ENCODE peak calls at places on chromosomes 4 and X, in eight cellular contexts. V, P, O, Z, B, K, S and L are unnamed samples. For H3K4me1, the result is how much of the 10 kb centered on the place peaks cover.

GRCh38 chr4:6372649-6373525 is 99.5 kb downstream of the PPP2R2C start:
- DNase-seq in V (no peak), P (no peak), O (no peak), Z (no peak), B (no peak), K (no peak), S (no peak), L (peak)

GRCh38 chr4:106851686-106852085 is 184.4 kb downstream of the DKK2 start:
- DNase-seq in V (no peak), P (no peak), O (no peak), Z (no peak), B (no peak), K (no peak), S (no peak), L (no peak)

GRCh38 chr4:102324725-102325124 is 20.6 kb downstream of the SLC39A8 start:
- DNase-seq in V (no peak), P (no peak), O (no peak), Z (no peak), B (no peak), K (no peak), S (no peak), L (no peak)

GRCh38 chr4:175470141-175470540 is 341.9 kb downstream of the GPM6A start:
- DNase-seq in V (no peak), P (no peak), O (no peak), Z (no peak), B (no peak), K (no peak), S (no peak), L (no peak)

GRCh38 chr4:154720618-154721267 is 23.1 kb upstream of the LRAT start:
- DNase-seq in V (no peak), P (no peak), O (no peak), Z (no peak), B (no peak), K (no peak), S (no peak), L (no peak)

GRCh38 chrX:18938710-18939109 is 45.2 kb downstream of the PHKA2 start:
- DNase-seq in V (no peak), P (no peak), O (no peak), Z (no peak), B (no peak), K (no peak), S (no peak), L (no peak)

GRCh38 chr4:65050786-65051185 is 619.5 kb downstream of the EPHA5 start:
- DNase-seq in V (no peak), P (no peak), O (no peak), Z (no peak), B (no peak), K (no peak), S (no peak), L (no peak)

GRCh38 chr4:57110635-57111546 is 706 bp upstream of the IGFBP7 start:
- DNase-seq in V (no peak), P (peak), O (peak), Z (peak), B (peak), K (peak), S (peak), L (peak)

GRCh38 chrX:57121162-57121741 is at the start of gene SPIN2B:
- DNase-seq in V (peak), P (peak), O (peak), Z (peak), B (peak), K (peak), S (peak), L (peak)

GRCh38 chr4:80221161-80221560 is 23.9 kb downstream of the PRDM8 start:
- DNase-seq in V (no peak), P (no peak), O (no peak), Z (no peak), B (no peak), K (no peak), S (no peak), L (no peak)

GRCh38 chrX:115582035-115582870 is 21.3 kb downstream of the PLS3 start:
- DNase-seq in V (no peak), P (no peak), O (no peak), Z (no peak), B (no peak), K (no peak), S (no peak), L (no peak)

GRCh38 chr4:129362685-129363274 is 266.8 kb downstream of the C4orf33 start:
- DNase-seq in V (peak), P (peak), O (peak), Z (peak), B (peak), K (no peak), S (peak), L (peak)

GRCh38 chrX:39162322-39162721 is 361.1 kb downstream of the MID1IP1 start:
- DNase-seq in V (peak), P (peak), O (peak), Z (no peak), B (peak), K (peak), S (peak), L (peak)

GRCh38 chr4:94285666-94286065 is 57.0 kb downstream of the HPGDS start:
- DNase-seq in V (no peak), P (no peak), O (no peak), Z (no peak), B (no peak), K (no peak), S (no peak), L (no peak)

GRCh38 chr4:142614621-142615323 is 231.3 kb downstream of the INPP4B start:
- DNase-seq in V (no peak), P (no peak), O (no peak), Z (no peak), B (no peak), K (no peak), S (no peak), L (no peak)

GRCh38 chr4:20253799-20254409 is 2.2 kb downstream of the SLIT2 start:
- DNase-seq in V (peak), P (peak), O (no peak), Z (peak), B (no peak), K (peak), S (peak), L (peak)

GRCh38 chrX:56994375-56995270 is 718 bp downstream of the SPIN3 start:
- DNase-seq in V (peak), P (peak), O (no peak), Z (peak), B (no peak), K (no peak), S (peak), L (no peak)

GRCh38 chr4:113435893-113436292 is 325.6 kb downstream of the CAMK2D start:
- DNase-seq in V (no peak), P (peak), O (peak), Z (peak), B (no peak), K (no peak), S (peak), L (peak)

GRCh38 chrX:134171661-134172587 is 65.1 kb upstream of the CCDC160 start:
- DNase-seq in V (peak), P (peak), O (no peak), Z (peak), B (peak), K (peak), S (peak), L (peak)

GRCh38 chr4:4613641-4614286 is 71.9 kb upstream of the STX18 start:
- DNase-seq in V (no peak), P (no peak), O (no peak), Z (no peak), B (no peak), K (no peak), S (no peak), L (no peak)

GRCh38 chrX:8721536-8721935 is 10.4 kb downstream of the ANOS1 start:
- DNase-seq in V (no peak), P (no peak), O (no peak), Z (no peak), B (no peak), K (no peak), S (no peak), L (no peak)

GRCh38 chr4:154911097-154911496 is 130.0 kb downstream of the RBM46 start:
- DNase-seq in V (no peak), P (no peak), O (no peak), Z (no peak), B (no peak), K (no peak), S (no peak), L (peak)

GRCh38 chr4:151674804-151675290 is 86.0 kb downstream of the GATB start:
- DNase-seq in V (no peak), P (no peak), O (peak), Z (no peak), B (no peak), K (peak), S (peak), L (peak)

GRCh38 chr4:123606946-123607542 is 210.4 kb downstream of the SPRY1 start:
- DNase-seq in V (no peak), P (no peak), O (no peak), Z (no peak), B (no peak), K (no peak), S (no peak), L (no peak)

GRCh38 chrX:72100051-72100755 is 31.5 kb downstream of the RTL5 start:
- DNase-seq in V (no peak), P (no peak), O (no peak), Z (no peak), B (no peak), K (no peak), S (no peak), L (no peak)

GRCh38 chrX:72097081-72097480 is 34.6 kb downstream of the RTL5 start:
- DNase-seq in V (no peak), P (no peak), O (no peak), Z (no peak), B (no peak), K (no peak), S (no peak), L (no peak)

GRCh38 chrX:72094894-72095293 is 36.8 kb downstream of the RTL5 start:
- DNase-seq in V (no peak), P (peak), O (no peak), Z (peak), B (peak), K (no peak), S (peak), L (peak)

GRCh38 chrX:72100824-72101351 is 30.8 kb downstream of the RTL5 start:
- DNase-seq in V (no peak), P (no peak), O (no peak), Z (no peak), B (peak), K (peak), S (no peak), L (no peak)

DNA sequence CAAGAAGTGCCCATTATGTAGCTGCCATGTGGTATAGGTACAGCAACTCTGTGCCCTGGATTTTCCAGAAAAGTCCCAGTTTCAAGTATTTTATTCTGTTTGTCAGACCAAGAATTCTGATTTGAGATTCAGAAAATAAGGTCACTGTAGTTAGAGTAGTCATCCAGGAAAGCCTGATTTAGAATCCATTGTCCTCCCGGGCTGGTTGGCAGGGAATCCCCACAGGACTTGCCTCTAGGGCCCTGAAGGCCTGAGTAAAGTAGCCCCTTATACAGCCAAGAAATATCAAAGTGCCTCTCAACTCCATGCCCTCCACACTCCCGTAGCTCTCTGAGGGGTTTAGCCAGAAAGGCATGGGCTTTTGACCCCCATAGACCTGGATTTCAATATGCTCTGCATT is 36.3 kb downstream of the RTL5 start:
- DNase-seq in V (no peak), P (no peak), O (no peak), Z (no peak), B (no peak), K (no peak), S (no peak), L (no peak)
- H3K4me3 ChIP-seq in V (no peak), P (no peak), O (no peak), Z (no peak), B (no peak), K (no peak), S (no peak), L (no peak)

GRCh38 chr4:101114936-101115372 is 232.4 kb downstream of the PPP3CA start:
- DNase-seq in V (no peak), P (no peak), O (no peak), Z (no peak), B (no peak), K (no peak), S (no peak), L (peak)

GRCh38 chr4:101119141-101119540 is 228.2 kb downstream of the PPP3CA start:
- DNase-seq in V (no peak), P (no peak), O (no peak), Z (no peak), B (no peak), K (no peak), S (no peak), L (no peak)

GRCh38 chr4:101118641-101119040 is 228.7 kb downstream of the PPP3CA start:
- DNase-seq in V (no peak), P (no peak), O (no peak), Z (no peak), B (no peak), K (no peak), S (no peak), L (no peak)

DNA sequence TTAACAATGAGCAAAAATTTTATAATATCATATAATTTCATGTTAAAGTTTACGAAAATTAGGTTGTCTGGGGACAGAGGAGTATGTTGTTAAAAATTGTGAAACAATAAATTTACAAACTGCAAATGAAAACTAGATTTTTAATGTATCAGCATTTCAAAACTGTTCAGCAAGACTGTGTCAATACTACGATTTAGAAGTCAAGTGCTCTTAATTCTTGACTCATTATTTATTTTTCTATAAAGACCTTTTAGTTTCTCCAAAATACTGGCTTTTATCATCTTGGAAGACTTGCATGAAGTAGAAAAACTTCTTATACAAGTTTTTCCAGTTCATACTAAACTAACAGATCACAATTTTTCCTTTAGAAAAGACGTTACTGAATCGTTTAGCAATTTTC is 231.5 kb downstream of the PPP3CA start:
- DNase-seq in V (no peak), P (no peak), O (no peak), Z (no peak), B (no peak), K (no peak), S (no peak), L (no peak)
- H3K4me1 ChIP-seq in V (under half), P (under half), O (under half), Z (under half), B (under half), K (under half), S (under half), L (under half)

GRCh38 chr4:105520819-105521790 is 31.3 kb upstream of the ARHGEF38 start:
- DNase-seq in V (no peak), P (no peak), O (peak), Z (peak), B (no peak), K (no peak), S (no peak), L (peak)
- H3K4me3 ChIP-seq in V (no peak), P (no peak), O (no peak), Z (no peak), B (no peak), K (no peak), S (no peak), L (no peak)

GRCh38 chrX:136192839-136193414 is 45.6 kb downstream of the FHL1 start:
- DNase-seq in V (no peak), P (no peak), O (no peak), Z (no peak), B (no peak), K (no peak), S (no peak), L (no peak)
- H3K4me1 ChIP-seq in V (under half), P (under half), O (under half), Z (under half), B (under half), K (under half), S (under half), L (under half)

DNA sequence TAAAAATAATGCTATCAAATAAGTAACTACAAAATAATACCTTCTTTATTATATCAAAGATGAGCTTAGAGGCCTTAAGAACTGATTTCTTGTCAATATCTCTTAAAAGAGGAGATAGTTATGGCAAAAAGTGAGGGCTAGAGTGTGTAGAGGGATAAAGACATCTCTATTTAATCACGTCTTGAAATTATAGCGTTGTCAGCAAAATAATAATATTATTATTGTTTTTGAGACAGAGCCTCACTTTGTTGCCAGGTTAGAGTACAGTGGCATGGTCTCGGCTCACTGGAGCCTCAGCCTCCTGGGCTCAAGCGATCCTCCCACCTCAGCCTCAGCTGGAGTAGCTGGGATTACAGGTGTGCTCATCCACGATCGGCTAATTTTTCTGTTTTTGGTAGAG is 18.3 kb downstream of the SUPT20HL1 start:
- DNase-seq in V (no peak), P (no peak), O (no peak), Z (no peak), B (no peak), K (no peak), S (no peak), L (no peak)
- H3K4me3 ChIP-seq in V (no peak), P (no peak), O (no peak), Z (no peak), B (no peak), K (no peak), S (no peak), L (no peak)

GRCh38 chr4:76571274-76571673 is 136.2 kb downstream of the SHROOM3 start:
- DNase-seq in V (no peak), P (no peak), O (no peak), Z (no peak), B (no peak), K (no peak), S (no peak), L (no peak)

GRCh38 chr4:76569695-76570094 is 134.7 kb downstream of the SHROOM3 start:
- DNase-seq in V (no peak), P (no peak), O (no peak), Z (no peak), B (no peak), K (no peak), S (no peak), L (no peak)

GRCh38 chr4:76569225-76569624 is 134.2 kb downstream of the SHROOM3 start:
- DNase-seq in V (no peak), P (no peak), O (no peak), Z (no peak), B (no peak), K (no peak), S (no peak), L (no peak)

GRCh38 chr4:76572224-76572623 is 137.2 kb downstream of the SHROOM3 start:
- DNase-seq in V (no peak), P (no peak), O (no peak), Z (no peak), B (no peak), K (no peak), S (no peak), L (no peak)

DNA sequence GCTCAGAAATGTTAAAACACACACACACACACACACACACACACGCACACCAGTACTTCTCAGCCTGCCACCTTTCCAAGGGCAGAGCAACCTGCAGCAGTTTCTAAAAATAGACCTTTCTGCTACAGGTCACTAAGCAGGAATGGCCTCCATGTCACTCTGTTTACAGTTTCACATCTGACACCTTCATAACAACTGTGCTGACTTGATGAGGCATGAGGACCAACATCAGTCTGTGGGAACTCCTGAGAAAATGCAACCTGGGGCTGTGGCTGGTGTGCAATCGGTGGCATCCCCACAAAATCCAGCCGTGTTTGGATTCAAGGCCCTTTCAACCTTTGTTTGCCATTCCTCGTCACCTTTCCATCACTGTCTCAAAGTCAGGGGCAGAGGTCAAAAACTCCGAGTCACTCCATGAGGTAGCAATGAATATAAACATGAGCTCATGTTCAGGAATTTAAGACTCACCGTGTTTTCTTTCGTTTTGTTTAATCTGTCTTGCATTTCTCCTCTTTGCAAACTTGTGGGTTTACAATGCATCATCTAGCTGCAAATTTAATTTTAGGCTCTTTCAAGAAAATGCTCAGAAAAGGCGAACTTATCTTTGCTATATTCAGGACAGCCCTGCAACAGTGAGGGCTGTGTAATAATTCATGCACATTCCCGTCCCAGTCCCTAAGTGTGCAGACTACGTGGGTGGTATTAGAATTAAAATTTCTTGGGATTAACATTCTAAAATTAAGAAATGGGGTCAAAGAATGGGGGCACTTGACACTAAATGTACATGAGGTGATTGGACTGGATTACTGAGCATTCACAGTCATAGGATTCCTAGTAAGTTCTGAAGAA is 135.3 kb downstream of the SHROOM3 start:
- DNase-seq in V (no peak), P (no peak), O (no peak), Z (no peak), B (no peak), K (no peak), S (no peak), L (no peak)
- H3K4me1 ChIP-seq in V (under half), P (under half), O (under half), Z (under half), B (under half), K (under half), S (under half), L (under half)

GRCh38 chr4:99947608-99948007 is 1.2 kb upstream of the DNAJB14 start:
- DNase-seq in V (no peak), P (no peak), O (no peak), Z (no peak), B (no peak), K (no peak), S (no peak), L (no peak)

GRCh38 chr4:99949999-99950912 is at the start of gene H2AZ1:
- DNase-seq in V (peak), P (peak), O (peak), Z (peak), B (peak), K (peak), S (peak), L (peak)

GRCh38 chr4:99947190-99947578 is 766 bp upstream of the DNAJB14 start:
- DNase-seq in V (no peak), P (no peak), O (no peak), Z (no peak), B (no peak), K (no peak), S (no peak), L (no peak)

GRCh38 chr4:99949034-99949998 is 759 bp downstream of the H2AZ1 start:
- DNase-seq in V (peak), P (peak), O (peak), Z (peak), B (peak), K (peak), S (peak), L (peak)

DNA sequence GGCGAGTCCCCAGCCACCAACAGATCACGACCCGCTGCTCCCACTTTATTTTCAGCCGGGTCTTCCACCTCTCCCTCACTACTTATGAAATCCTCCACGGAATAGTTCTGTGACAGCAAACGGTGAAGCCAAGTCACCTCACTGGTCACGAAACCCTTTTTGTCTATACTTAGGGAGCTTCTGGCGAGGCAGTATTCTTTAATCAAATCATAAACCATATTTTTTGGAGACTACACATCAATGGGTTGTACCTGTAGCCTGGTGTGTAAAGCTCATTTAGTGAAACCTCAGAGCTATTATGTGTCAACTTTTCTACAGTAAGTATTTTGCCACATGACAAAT is 809 bp upstream of the H2AZ1 start:
- DNase-seq in V (no peak), P (no peak), O (no peak), Z (no peak), B (no peak), K (no peak), S (no peak), L (no peak)
- H3K4me3 ChIP-seq in V (peak), P (peak), O (peak), Z (peak), B (peak), K (peak), S (peak), L (peak)

GRCh38 chr4:153501578-153501977 is 35.4 kb downstream of the TMEM131L start:
- DNase-seq in V (no peak), P (no peak), O (no peak), Z (no peak), B (no peak), K (no peak), S (no peak), L (no peak)
- H3K4me1 ChIP-seq in V (half or more), P (under half), O (under half), Z (under half), B (half or more), K (under half), S (under half), L (under half)